ENCODE peak calls at places on chromosome 21, in ten cellular contexts. G is MM.1S, Q is coronary artery, A is osteocyte, D is LoVo, Z is Panc1, S is hepatic stellate cell, Y is T-cell, R is heart right ventricle, X is activated T-cell treated with anti-CD3 and anti-CD28 coated beads for 24 hours. M is an unnamed sample.

GRCh38 chr21:21268061-21268471 is 269.9 kb downstream of the NCAM2 start:
- DNase-seq in Y (no peak), X (no peak), G (no peak), D (no peak), A (no peak), R (no peak), S (no peak), Z (no peak), Q (no peak), M (no peak)

GRCh38 chr21:44911384-44912157 is 9.1 kb downstream of the ITGB2 start:
- DNase-seq in Q (no peak), R (peak), D (peak), G (no peak), Z (no peak), A (no peak), X (no peak), S (no peak), Y (peak), M (peak)

GRCh38 chr21:43188712-43189151 is 19.9 kb downstream of the CRYAA start:
- DNase-seq in Q (peak), Y (no peak), R (no peak), D (no peak), A (no peak), S (no peak), X (no peak), G (no peak), Z (no peak), M (no peak)

GRCh38 chr21:44529011-44529421 is 11.0 kb downstream of the KRTAP10-1 start:
- DNase-seq in D (no peak), G (no peak), Q (no peak), R (no peak), Z (no peak), X (no peak), A (no peak), Y (no peak), S (no peak), M (no peak)

GRCh38 chr21:42145569-42146250 is 73.2 kb upstream of the ABCG1 start:
- DNase-seq in Y (peak), Q (peak), D (peak), R (peak), G (peak), Z (no peak), A (no peak), X (peak), S (peak), M (peak)

GRCh38 chr21:25887646-25888321 is 153.0 kb downstream of the GABPA start:
- DNase-seq in G (no peak), D (no peak), S (no peak), R (no peak), A (no peak), Z (no peak), Y (no peak), X (no peak), Q (no peak), M (peak)

GRCh38 chr21:35727830-35728229 is 332.5 kb downstream of the SETD4 start:
- DNase-seq in A (no peak), Q (no peak), Y (no peak), S (no peak), X (no peak), D (no peak), G (no peak), Z (no peak), R (no peak), M (no peak)

GRCh38 chr21:40997831-40998230 is 150.9 kb upstream of the DSCAM start:
- DNase-seq in A (no peak), Q (no peak), Y (no peak), D (no peak), G (peak), X (no peak), R (no peak), S (no peak), Z (no peak), M (no peak)

GRCh38 chr21:26972131-26972707 is 5.3 kb upstream of the ADAMTS5 start:
- DNase-seq in S (no peak), G (no peak), R (no peak), X (no peak), Q (no peak), D (no peak), Z (no peak), A (no peak), Y (no peak), M (no peak)

GRCh38 chr21:31124005-31124404 is 85.7 kb upstream of the KRTAP19-8 start:
- DNase-seq in Z (no peak), S (no peak), A (no peak), Q (no peak), D (no peak), G (no peak), R (no peak), X (no peak), Y (no peak), M (no peak)

GRCh38 chr21:39048574-39048973 is 134.7 kb downstream of the PSMG1 start:
- DNase-seq in Q (no peak), D (no peak), A (no peak), Y (no peak), X (no peak), S (no peak), R (no peak), G (no peak), Z (no peak), M (no peak)

GRCh38 chr21:46639489-46640386 is 4.3 kb downstream of the PRMT2 start:
- DNase-seq in D (peak), G (no peak), S (peak), Y (no peak), A (no peak), X (no peak), Z (no peak), Q (no peak), R (no peak), M (peak)

GRCh38 chr21:38337793-38338192 is 81.0 kb downstream of the KCNJ15 start:
- DNase-seq in Y (no peak), S (no peak), A (no peak), D (no peak), X (no peak), G (no peak), Q (no peak), R (no peak), Z (no peak), M (no peak)

GRCh38 chr21:43767980-43768867 is 7.9 kb downstream of the CSTB start:
- DNase-seq in Z (no peak), A (no peak), S (peak), Q (no peak), G (no peak), X (no peak), Y (no peak), R (no peak), D (peak), M (peak)

GRCh38 chr21:43361127-43361492 is 65.8 kb downstream of the SIK1 start:
- DNase-seq in G (peak), D (no peak), Y (no peak), X (no peak), S (peak), R (peak), A (no peak), Z (no peak), Q (no peak), M (no peak)

GRCh38 chr21:40620386-40621145 is 226.4 kb downstream of the DSCAM start:
- DNase-seq in S (no peak), A (no peak), X (no peak), Q (no peak), Y (no peak), Z (no peak), D (no peak), R (no peak), G (no peak), M (no peak)

GRCh38 chr21:27564684-27565280 is 597.9 kb upstream of the ADAMTS5 start:
- DNase-seq in S (peak), X (no peak), Z (no peak), G (peak), Q (no peak), D (peak), R (peak), A (no peak), Y (no peak), M (peak)

GRCh38 chr21:35239811-35240219 is 190.7 kb upstream of the RUNX1 start:
- DNase-seq in D (no peak), G (no peak), Y (no peak), X (no peak), Z (no peak), A (no peak), R (peak), Q (no peak), S (no peak), M (no peak)

GRCh38 chr21:36480618-36481017 is 696 bp upstream of the CLDN14 start:
- DNase-seq in Y (no peak), Z (no peak), A (no peak), Q (no peak), S (no peak), G (no peak), D (no peak), R (no peak), X (no peak), M (no peak)

GRCh38 chr21:43921602-43921978 is 56.6 kb downstream of the AGPAT3 start:
- DNase-seq in Q (no peak), A (no peak), R (no peak), S (no peak), D (no peak), Y (peak), Z (no peak), G (no peak), X (no peak), M (no peak)

GRCh38 chr21:44988607-44989537 is 49.0 kb downstream of the SLX9 start:
- DNase-seq in Q (no peak), D (no peak), A (no peak), S (no peak), Z (no peak), G (no peak), Y (no peak), X (no peak), R (no peak), M (no peak)

GRCh38 chr21:46634966-46635323 is 529 bp upstream of the PRMT2 start:
- DNase-seq in D (peak), Y (peak), G (peak), S (peak), R (peak), X (no peak), A (peak), Q (no peak), Z (no peak), M (peak)

GRCh38 chr21:27202301-27202700 is 235.4 kb upstream of the ADAMTS5 start:
- DNase-seq in S (no peak), X (no peak), G (no peak), Z (no peak), A (no peak), R (no peak), Y (no peak), D (no peak), Q (no peak), M (no peak)

GRCh38 chr21:42845296-42845965 is 33.9 kb downstream of the WDR4 start:
- DNase-seq in R (peak), A (no peak), Y (no peak), Z (no peak), X (no peak), G (no peak), Q (no peak), S (no peak), D (no peak), M (no peak)

GRCh38 chr21:43189936-43190335 is 21.1 kb downstream of the CRYAA start:
- DNase-seq in Z (no peak), X (no peak), S (no peak), G (no peak), Y (no peak), A (no peak), Q (peak), R (no peak), D (no peak), M (no peak)

GRCh38 chr21:41768371-41769042 is 1.7 kb upstream of the RIPK4 start:
- DNase-seq in X (no peak), G (no peak), S (peak), A (no peak), Q (peak), D (peak), R (no peak), Z (no peak), Y (no peak), M (peak)

GRCh38 chr21:45979651-45980050 is 1.9 kb upstream of the COL6A1 start:
- DNase-seq in S (no peak), A (no peak), Z (no peak), Q (no peak), Y (no peak), R (no peak), D (no peak), X (no peak), G (no peak), M (no peak)

GRCh38 chr21:45163413-45164123 is 89.2 kb downstream of the ADARB1 start:
- DNase-seq in Y (no peak), Q (peak), Z (no peak), A (no peak), X (no peak), S (no peak), G (no peak), R (no peak), D (no peak), M (no peak)

GRCh38 chr21:45698493-45698947 is 55.0 kb downstream of the PCBP3 start:
- DNase-seq in A (no peak), G (no peak), Q (no peak), D (peak), R (peak), Z (no peak), X (peak), Y (no peak), S (peak), M (no peak)

GRCh38 chr21:38460171-38460742 is 38.0 kb downstream of the ERG start:
- DNase-seq in Z (no peak), D (no peak), R (peak), Q (no peak), S (no peak), X (no peak), A (no peak), G (no peak), Y (no peak), M (no peak)

GRCh38 chr21:46054447-46054846 is 43.5 kb upstream of the COL6A2 start:
- DNase-seq in D (no peak), S (no peak), Q (no peak), R (no peak), A (peak), Z (no peak), X (no peak), G (no peak), Y (no peak), M (no peak)

M was measured in HT-29.